ENCODE peak calls at places on chromosome 2, in six cellular contexts. F, V, Q, T, Z and J are unnamed samples. For H3K27me3, the result is how much of the 10 kb centered on the place peaks cover.

GRCh38 chr2:222915092-222915957 is 54.5 kb downstream of the ACSL3 start:
- DNase-seq in F (no peak), V (no peak), Q (peak), T (no peak), Z (no peak), J (no peak)

GRCh38 chr2:240126731-240127130 is 9.4 kb downstream of the COPS9 start:
- DNase-seq in F (no peak), V (no peak), Q (no peak), T (no peak), Z (no peak), J (peak)

GRCh38 chr2:119174216-119174992 is 15.9 kb upstream of the C1QL2 start:
- DNase-seq in F (peak), V (no peak), Q (peak), T (no peak), Z (peak), J (no peak)

GRCh38 chr2:20172273-20173052 is 52.5 kb downstream of the SDC1 start:
- DNase-seq in F (no peak), V (no peak), Q (no peak), T (no peak), Z (no peak), J (no peak)

GRCh38 chr2:141399270-141399669 is 731.5 kb downstream of the LRP1B start:
- DNase-seq in F (no peak), V (no peak), Q (no peak), T (no peak), Z (no peak), J (no peak)

GRCh38 chr2:187174582-187174981 is 273.5 kb downstream of the CALCRL start:
- DNase-seq in F (no peak), V (no peak), Q (no peak), T (no peak), Z (no peak), J (no peak)

GRCh38 chr2:68971591-68972231 is 2.7 kb upstream of the GKN1 start:
- DNase-seq in F (no peak), V (peak), Q (no peak), T (peak), Z (no peak), J (peak)

GRCh38 chr2:31440764-31441163 is 26.2 kb upstream of the XDH start:
- DNase-seq in F (no peak), V (peak), Q (no peak), T (peak), Z (no peak), J (no peak)

GRCh38 chr2:113282747-113283533 is 4.2 kb upstream of the PAX8 start:
- DNase-seq in F (peak), V (peak), Q (peak), T (no peak), Z (no peak), J (peak)

GRCh38 chr2:36507408-36507812 is 90.6 kb downstream of the FEZ2 start:
- DNase-seq in F (peak), V (no peak), Q (peak), T (no peak), Z (peak), J (peak)

GRCh38 chr2:85183078-85183477 is 49.9 kb downstream of the TCF7L1 start:
- DNase-seq in F (no peak), V (no peak), Q (no peak), T (no peak), Z (no peak), J (no peak)

GRCh38 chr2:227186751-227187150 is 22.3 kb downstream of the COL4A3 start:
- DNase-seq in F (no peak), V (no peak), Q (no peak), T (no peak), Z (no peak), J (no peak)

GRCh38 chr2:239330836-239331235 is 70.0 kb downstream of the HDAC4 start:
- DNase-seq in F (no peak), V (no peak), Q (no peak), T (no peak), Z (no peak), J (no peak)

GRCh38 chr2:61144697-61145268 is 17.2 kb upstream of the C2orf74 start:
- DNase-seq in F (peak), V (peak), Q (no peak), T (peak), Z (peak), J (peak)

GRCh38 chr2:233718552-233718951 is at the start of gene UGT1A4:
- DNase-seq in F (no peak), V (no peak), Q (no peak), T (no peak), Z (no peak), J (no peak)

GRCh38 chr2:156883828-156884615 is 373.5 kb upstream of the GALNT5 start:
- DNase-seq in F (no peak), V (peak), Q (no peak), T (no peak), Z (no peak), J (no peak)

GRCh38 chr2:228974169-228974568 is 296.9 kb downstream of the PID1 start:
- DNase-seq in F (no peak), V (no peak), Q (no peak), T (no peak), Z (no peak), J (no peak)

GRCh38 chr2:105038383-105039061 is 653 bp downstream of the MRPS9 start:
- DNase-seq in F (peak), V (no peak), Q (peak), T (no peak), Z (no peak), J (no peak)

GRCh38 chr2:10303634-10304378 is 1.1 kb downstream of the HPCAL1 start:
- DNase-seq in F (peak), V (no peak), Q (no peak), T (no peak), Z (peak), J (peak)

GRCh38 chr2:17621781-17622180 is 81.3 kb downstream of the VSNL1 start:
- DNase-seq in F (no peak), V (peak), Q (no peak), T (no peak), Z (no peak), J (no peak)

GRCh38 chr2:182761903-182762302 is 45.8 kb downstream of the DNAJC10 start:
- DNase-seq in F (no peak), V (peak), Q (no peak), T (no peak), Z (no peak), J (no peak)

GRCh38 chr2:234366891-234367290 is 130.0 kb downstream of the ARL4C start:
- DNase-seq in F (no peak), V (no peak), Q (no peak), T (no peak), Z (no peak), J (no peak)

GRCh38 chr2:68762112-68762511 is 27.5 kb downstream of the ARHGAP25 start:
- DNase-seq in F (no peak), V (no peak), Q (no peak), T (no peak), Z (no peak), J (no peak)

GRCh38 chr2:69554981-69555380 is 88.6 kb downstream of the AAK1 start:
- DNase-seq in F (no peak), V (no peak), Q (no peak), T (no peak), Z (no peak), J (no peak)

GRCh38 chr2:239261796-239262475 is 138.9 kb downstream of the HDAC4 start:
- DNase-seq in F (no peak), V (no peak), Q (no peak), T (no peak), Z (no peak), J (peak)

GRCh38 chr2:239946570-239947311 is 78.4 kb downstream of the NDUFA10 start:
- DNase-seq in F (peak), V (no peak), Q (no peak), T (no peak), Z (no peak), J (no peak)

GRCh38 chr2:122670932-122671331 is 915.5 kb downstream of the TSN start:
- DNase-seq in F (no peak), V (no peak), Q (no peak), T (no peak), Z (no peak), J (no peak)

GRCh38 chr2:226002438-226002837 is 602.9 kb downstream of the NYAP2 start:
- DNase-seq in F (no peak), V (peak), Q (peak), T (no peak), Z (no peak), J (peak)

GRCh38 chr2:20513946-20514345 is 67.1 kb downstream of the RHOB start:
- DNase-seq in F (no peak), V (no peak), Q (no peak), T (no peak), Z (no peak), J (no peak)

DNA sequence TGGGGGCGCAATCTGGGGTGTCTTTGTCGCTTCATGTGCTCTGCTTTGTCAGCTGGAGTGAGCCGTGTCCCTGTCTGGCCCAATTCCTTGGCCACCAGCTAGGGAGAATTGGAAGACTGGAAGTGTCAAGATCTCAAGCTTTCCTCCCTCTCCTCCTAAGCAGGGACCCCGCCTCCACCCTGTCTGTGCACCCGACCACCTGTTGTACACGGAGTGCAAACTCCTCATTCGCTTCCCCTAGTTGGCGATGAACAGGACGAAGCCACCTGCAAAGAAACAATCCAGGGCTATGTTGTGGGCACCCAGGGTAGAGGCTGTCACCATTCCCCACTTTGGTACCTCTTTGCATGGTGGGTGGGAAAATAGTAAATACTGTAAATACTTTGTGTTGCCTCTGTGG is 1.7 kb upstream of the DQX1 start:
- DNase-seq in F (no peak), V (no peak), Q (no peak), T (no peak), Z (no peak), J (no peak)
- H3K4me3 ChIP-seq in F (no peak), V (no peak), Q (peak), T (no peak), Z (no peak), J (no peak)

GRCh38 chr2:208074610-208075356 is 49.5 kb upstream of the PLEKHM3 start:
- DNase-seq in F (no peak), V (no peak), Q (no peak), T (no peak), Z (no peak), J (no peak)
- H3K27me3 ChIP-seq in F (under half), V (under half), Q (under half), T (under half), Z (under half), J (under half)

DNA sequence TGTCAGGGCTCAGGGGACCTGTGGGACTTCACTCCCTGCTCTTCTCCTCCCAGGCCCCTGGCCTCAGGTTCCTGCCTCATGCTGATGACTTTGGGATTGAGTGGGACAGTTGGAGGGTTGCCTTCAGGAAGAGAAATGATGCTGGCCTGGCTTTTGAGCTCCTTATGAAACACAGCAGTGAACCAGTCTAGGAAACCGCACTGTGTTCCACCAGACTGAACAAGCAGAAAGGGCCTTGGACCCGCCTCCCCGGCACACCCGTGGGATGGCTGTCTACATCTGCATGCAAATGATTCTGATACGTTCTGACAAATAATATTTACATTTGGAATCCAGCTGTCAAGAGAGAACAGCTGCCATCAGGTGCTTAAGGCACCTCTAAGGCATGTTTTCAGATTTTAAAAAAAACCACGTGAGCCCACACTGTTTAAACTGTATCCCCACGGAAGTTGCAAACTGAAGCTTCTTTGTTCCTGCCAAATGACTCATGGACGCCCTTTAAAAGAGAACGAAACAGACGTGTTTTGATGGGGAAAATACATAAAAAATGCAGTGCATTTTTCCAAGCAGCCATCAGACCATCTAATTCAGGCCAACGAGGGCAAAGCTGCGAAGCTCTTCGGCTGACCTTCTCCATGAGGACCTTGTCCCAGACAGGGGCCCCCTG is 27.6 kb upstream of the ASAP2 start:
- DNase-seq in F (peak), V (peak), Q (no peak), T (peak), Z (no peak), J (peak)
- H3K4me3 ChIP-seq in F (no peak), V (peak), Q (peak), T (no peak), Z (no peak), J (no peak)

GRCh38 chr2:176174382-176174834 is 14.1 kb upstream of the HOXD1 start:
- DNase-seq in F (no peak), V (peak), Q (no peak), T (no peak), Z (no peak), J (no peak)
- H3K27me3 ChIP-seq in F (half or more), V (half or more), Q (under half), T (half or more), Z (under half), J (under half)

DNA sequence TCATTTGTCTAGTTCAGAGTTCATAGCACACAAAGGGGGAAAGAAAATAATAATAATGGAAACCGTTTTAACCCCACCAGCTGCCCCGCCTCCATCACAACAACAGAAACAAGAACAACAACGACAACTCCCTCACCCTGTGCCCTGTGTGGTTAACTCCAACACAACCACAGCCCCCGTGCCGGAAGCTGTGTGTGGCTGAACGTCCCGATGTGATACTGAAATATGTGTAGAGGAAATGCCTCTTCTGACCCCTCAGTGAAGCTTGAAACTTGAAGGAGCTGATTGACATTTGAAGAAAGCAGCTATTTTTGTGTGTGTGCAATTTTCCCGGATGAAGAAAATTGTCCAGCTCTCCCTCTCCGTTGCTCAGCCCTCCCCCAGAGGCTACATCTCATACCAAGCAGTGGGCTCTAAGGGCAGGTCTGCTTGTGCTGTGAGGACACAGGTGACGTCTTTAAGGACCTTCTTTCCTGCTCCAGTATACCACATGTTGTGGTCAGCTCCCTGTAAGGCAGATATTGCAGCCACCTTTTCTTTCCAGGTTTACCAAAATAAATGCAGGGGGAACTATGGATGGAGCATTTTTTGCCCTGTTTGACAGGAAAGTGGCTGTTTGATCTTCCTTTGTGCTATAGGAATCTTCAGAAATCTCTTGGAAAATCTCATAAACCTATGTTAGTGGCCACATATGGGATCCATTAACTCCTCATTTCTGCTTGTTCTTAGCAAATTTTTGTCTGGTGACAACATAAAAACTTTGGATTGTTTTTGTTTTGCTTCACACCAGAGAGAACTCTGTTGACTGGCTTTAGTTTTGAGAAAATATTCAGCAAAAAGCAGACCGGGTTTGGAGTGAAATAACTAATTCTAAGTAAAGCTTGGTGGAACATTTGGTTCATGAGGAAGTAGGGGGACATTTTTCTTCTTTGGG is 174.0 kb downstream of the ICOS start:
- DNase-seq in F (no peak), V (no peak), Q (no peak), T (no peak), Z (peak), J (peak)
- H3K4me3 ChIP-seq in F (no peak), V (no peak), Q (no peak), T (no peak), Z (peak), J (no peak)